ENCODE peak calls at places on chromosomes 6 and 20, in six cellular contexts. One of them, this sample, is unnamed.

GRCh38 chr6:11878735-11879134 is 100.1 kb upstream of the ADTRP start:
- DNase-seq in body of pancreas: no peak
- DNase-seq in GM12865: no peak
- DNase-seq in mesendoderm: no peak
- DNase-seq in fibroblast of pulmonary artery: no peak
- DNase-seq in A673: no peak
- DNase-seq in this sample: no peak

GRCh38 chr20:8756410-8756809 is 312.5 kb upstream of the PLCB4 start:
- DNase-seq in GM12865: no peak
- DNase-seq in mesendoderm: peak; percentile 69
- DNase-seq in A673: peak; percentile 18
- DNase-seq in body of pancreas: no peak
- DNase-seq in fibroblast of pulmonary artery: peak; percentile 74
- DNase-seq in this sample: peak; percentile 96

GRCh38 chr20:53786445-53787267 is 193.0 kb upstream of the ZNF217 start:
- DNase-seq in mesendoderm: peak; percentile 27
- DNase-seq in A673: no peak
- DNase-seq in GM12865: no peak
- DNase-seq in fibroblast of pulmonary artery: no peak
- DNase-seq in body of pancreas: no peak
- DNase-seq in this sample: no peak

GRCh38 chr6:30847971-30848441 is 36.3 kb upstream of the DDR1 start:
- DNase-seq in body of pancreas: no peak
- DNase-seq in GM12865: no peak
- DNase-seq in fibroblast of pulmonary artery: no peak
- DNase-seq in A673: no peak
- DNase-seq in mesendoderm: peak; percentile 60
- DNase-seq in this sample: no peak

GRCh38 chr6:46410330-46410953 is 80.8 kb downstream of the RCAN2 start:
- DNase-seq in GM12865: peak; percentile 57
- DNase-seq in body of pancreas: peak; percentile 41
- DNase-seq in A673: peak; percentile 49
- DNase-seq in fibroblast of pulmonary artery: peak; percentile 68
- DNase-seq in mesendoderm: no peak
- DNase-seq in this sample: peak; percentile 24

GRCh38 chr20:46894971-46895905 is 595 bp downstream of the EYA2 start:
- DNase-seq in mesendoderm: peak; percentile 32
- DNase-seq in body of pancreas: no peak
- DNase-seq in A673: no peak
- DNase-seq in GM12865: peak; percentile 41
- DNase-seq in fibroblast of pulmonary artery: no peak
- DNase-seq in this sample: no peak

GRCh38 chr6:167678102-167679101 is 148.3 kb upstream of the AFDN start:
- DNase-seq in body of pancreas: peak; percentile 65
- DNase-seq in GM12865: no peak
- DNase-seq in mesendoderm: peak; percentile 52
- DNase-seq in A673: peak; percentile 64
- DNase-seq in fibroblast of pulmonary artery: peak; percentile 20
- DNase-seq in this sample: no peak

GRCh38 chr6:43765776-43766175 is 4.2 kb upstream of the VEGFA start:
- DNase-seq in A673: no peak
- DNase-seq in body of pancreas: no peak
- DNase-seq in fibroblast of pulmonary artery: no peak
- DNase-seq in mesendoderm: no peak
- DNase-seq in GM12865: no peak
- DNase-seq in this sample: no peak

GRCh38 chr6:134447423-134447822 is 129.5 kb upstream of the SGK1 start:
- DNase-seq in mesendoderm: no peak
- DNase-seq in body of pancreas: peak; percentile 76
- DNase-seq in GM12865: no peak
- DNase-seq in A673: peak; percentile 15
- DNase-seq in fibroblast of pulmonary artery: peak; percentile 81
- DNase-seq in this sample: no peak

GRCh38 chr20:62319346-62319909 is 16.6 kb downstream of the ADRM1 start:
- DNase-seq in A673: no peak
- DNase-seq in fibroblast of pulmonary artery: no peak
- DNase-seq in mesendoderm: no peak
- DNase-seq in body of pancreas: no peak
- DNase-seq in GM12865: no peak
- DNase-seq in this sample: no peak

GRCh38 chr20:34271961-34272360 is 30.7 kb downstream of the ASIP start:
- DNase-seq in body of pancreas: no peak
- DNase-seq in fibroblast of pulmonary artery: peak; percentile 91
- DNase-seq in A673: no peak
- DNase-seq in GM12865: no peak
- DNase-seq in mesendoderm: no peak
- DNase-seq in this sample: peak; percentile 66

GRCh38 chr6:10478187-10479040 is 42.7 kb upstream of the GCNT2 start:
- DNase-seq in body of pancreas: no peak
- DNase-seq in A673: peak; percentile 69
- DNase-seq in mesendoderm: peak; percentile 75
- DNase-seq in GM12865: peak; percentile 63
- DNase-seq in fibroblast of pulmonary artery: peak; percentile 53
- DNase-seq in this sample: peak; percentile 18

GRCh38 chr6:151807513-151808330 is at the start of gene ESR1:
- DNase-seq in A673: peak; percentile 7
- DNase-seq in mesendoderm: peak; percentile 71
- DNase-seq in fibroblast of pulmonary artery: peak; percentile 14
- DNase-seq in GM12865: no peak
- DNase-seq in body of pancreas: peak; percentile 33
- DNase-seq in this sample: peak; percentile 15

GRCh38 chr6:110341671-110342304 is 16.4 kb downstream of the METTL24 start:
- DNase-seq in fibroblast of pulmonary artery: peak; percentile 53
- DNase-seq in A673: no peak
- DNase-seq in body of pancreas: no peak
- DNase-seq in GM12865: peak; percentile 23
- DNase-seq in mesendoderm: peak; percentile 85
- DNase-seq in this sample: peak; percentile 39

GRCh38 chr6:133917781-133918180 is 28.9 kb downstream of the TCF21 start:
- DNase-seq in mesendoderm: no peak
- DNase-seq in A673: no peak
- DNase-seq in GM12865: no peak
- DNase-seq in fibroblast of pulmonary artery: no peak
- DNase-seq in body of pancreas: no peak
- DNase-seq in this sample: no peak

GRCh38 chr6:31187780-31188194 is 17.3 kb upstream of the POU5F1 start:
- DNase-seq in body of pancreas: peak; percentile 69
- DNase-seq in A673: no peak
- DNase-seq in fibroblast of pulmonary artery: no peak
- DNase-seq in mesendoderm: no peak
- DNase-seq in GM12865: no peak
- DNase-seq in this sample: no peak

GRCh38 chr6:136792066-136792944 is at the start of gene MAP3K5:
- DNase-seq in A673: peak; percentile 83
- DNase-seq in body of pancreas: peak; percentile 92
- DNase-seq in mesendoderm: peak; percentile 80
- DNase-seq in fibroblast of pulmonary artery: peak; percentile 86
- DNase-seq in GM12865: peak; percentile 96
- DNase-seq in this sample: peak; percentile 51

GRCh38 chr6:97294451-97294850 is 11.4 kb upstream of the MMS22L start:
- DNase-seq in mesendoderm: no peak
- DNase-seq in fibroblast of pulmonary artery: peak; percentile 16
- DNase-seq in body of pancreas: no peak
- DNase-seq in A673: no peak
- DNase-seq in GM12865: peak; percentile 52
- DNase-seq in this sample: peak; percentile 1

GRCh38 chr20:41524980-41525613 is 93.1 kb downstream of the CHD6 start:
- DNase-seq in body of pancreas: peak; percentile 83
- DNase-seq in mesendoderm: no peak
- DNase-seq in GM12865: no peak
- DNase-seq in fibroblast of pulmonary artery: peak; percentile 56
- DNase-seq in A673: peak; percentile 66
- DNase-seq in this sample: peak; percentile 27

GRCh38 chr20:4613718-4614620 is 107.7 kb upstream of the PRND start:
- DNase-seq in A673: peak; percentile 81
- DNase-seq in mesendoderm: peak; percentile 82
- DNase-seq in body of pancreas: peak; percentile 28
- DNase-seq in fibroblast of pulmonary artery: peak; percentile 65
- DNase-seq in GM12865: peak; percentile 78
- DNase-seq in this sample: peak; percentile 44

GRCh38 chr6:55069132-55069781 is 105.1 kb upstream of the HCRTR2 start:
- DNase-seq in A673: peak; percentile 71
- DNase-seq in body of pancreas: peak; percentile 25
- DNase-seq in mesendoderm: peak; percentile 55
- DNase-seq in fibroblast of pulmonary artery: peak; percentile 72
- DNase-seq in GM12865: peak; percentile 24
- DNase-seq in this sample: peak; percentile 18

GRCh38 chr20:25532971-25533391 is 52.4 kb downstream of the NINL start:
- DNase-seq in fibroblast of pulmonary artery: peak; percentile 35
- DNase-seq in mesendoderm: no peak
- DNase-seq in body of pancreas: no peak
- DNase-seq in GM12865: no peak
- DNase-seq in A673: no peak
- DNase-seq in this sample: no peak

GRCh38 chr6:99836471-99836870 is 157.6 kb downstream of the MCHR2 start:
- DNase-seq in GM12865: no peak
- DNase-seq in body of pancreas: no peak
- DNase-seq in mesendoderm: no peak
- DNase-seq in fibroblast of pulmonary artery: no peak
- DNase-seq in A673: no peak
- DNase-seq in this sample: no peak

GRCh38 chr6:74597840-74598239 is 608.0 kb downstream of the COL12A1 start:
- DNase-seq in A673: no peak
- DNase-seq in fibroblast of pulmonary artery: no peak
- DNase-seq in GM12865: no peak
- DNase-seq in mesendoderm: no peak
- DNase-seq in body of pancreas: no peak
- DNase-seq in this sample: no peak

GRCh38 chr20:12207875-12208274 is 290.2 kb downstream of the BTBD3 start:
- DNase-seq in A673: peak; percentile 54
- DNase-seq in mesendoderm: peak; percentile 79
- DNase-seq in fibroblast of pulmonary artery: peak; percentile 73
- DNase-seq in body of pancreas: peak; percentile 44
- DNase-seq in GM12865: no peak
- DNase-seq in this sample: peak; percentile 31

GRCh38 chr6:142566628-142567396 is 265.0 kb downstream of the ADGRG6 start:
- DNase-seq in fibroblast of pulmonary artery: peak; percentile 71
- DNase-seq in GM12865: peak; percentile 64
- DNase-seq in body of pancreas: peak; percentile 45
- DNase-seq in mesendoderm: peak; percentile 84
- DNase-seq in A673: peak; percentile 77
- DNase-seq in this sample: peak; percentile 64

GRCh38 chr6:106509420-106510089 is 119.7 kb downstream of the RTN4IP1 start:
- DNase-seq in body of pancreas: no peak
- DNase-seq in GM12865: peak; percentile 62
- DNase-seq in A673: no peak
- DNase-seq in fibroblast of pulmonary artery: no peak
- DNase-seq in mesendoderm: peak; percentile 75
- DNase-seq in this sample: peak; percentile 29
- H3K4me3 ChIP-seq in body of pancreas: no peak overlapping the region
- H3K4me3 ChIP-seq in GM12865: peak overlapping the region; percentile 82
- H3K4me3 ChIP-seq in A673: peak overlapping the region; percentile 59
- H3K4me3 ChIP-seq in fibroblast of pulmonary artery: no peak overlapping the region
- H3K4me3 ChIP-seq in mesendoderm: peak overlapping the region; percentile 41
- H3K4me3 ChIP-seq in this sample: peak overlapping the region; percentile 63

DNA sequence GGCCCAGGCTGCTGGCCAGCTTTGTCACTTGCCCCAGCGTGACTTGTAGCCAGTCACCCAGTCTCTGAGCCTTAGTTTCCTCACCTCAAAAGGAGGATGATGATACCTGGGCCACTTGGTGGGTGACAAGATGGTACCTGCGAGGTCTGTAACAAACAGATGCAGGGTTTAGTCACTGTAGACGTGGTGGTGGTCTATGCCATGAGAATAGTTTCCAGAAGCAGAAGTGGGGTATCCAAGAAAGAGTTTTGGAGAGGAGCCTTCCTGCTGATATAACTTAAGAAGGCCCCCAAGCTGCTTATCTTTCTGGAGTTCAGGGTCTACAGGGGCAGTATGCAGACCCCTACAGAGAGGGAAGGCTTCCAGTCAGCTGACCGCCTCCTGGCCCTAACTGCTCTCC is 3.1 kb upstream of the FOXF2 start:
- DNase-seq in body of pancreas: no peak
- DNase-seq in A673: no peak
- DNase-seq in GM12865: no peak
- DNase-seq in mesendoderm: no peak
- DNase-seq in fibroblast of pulmonary artery: no peak
- DNase-seq in this sample: no peak
- H3K4me3 ChIP-seq in body of pancreas: no peak overlapping the region
- H3K4me3 ChIP-seq in A673: no peak overlapping the region
- H3K4me3 ChIP-seq in GM12865: no peak overlapping the region
- H3K4me3 ChIP-seq in mesendoderm: no peak overlapping the region
- H3K4me3 ChIP-seq in fibroblast of pulmonary artery: no peak overlapping the region
- H3K4me3 ChIP-seq in this sample: no peak overlapping the region

GRCh38 chr6:125101656-125102055 is 51.9 kb upstream of the TPD52L1 start:
- DNase-seq in A673: no peak
- DNase-seq in mesendoderm: no peak
- DNase-seq in fibroblast of pulmonary artery: peak; percentile 23
- DNase-seq in GM12865: no peak
- DNase-seq in body of pancreas: no peak
- DNase-seq in this sample: no peak

GRCh38 chr6:125099211-125100017 is 54.2 kb upstream of the TPD52L1 start:
- DNase-seq in fibroblast of pulmonary artery: peak; percentile 69
- DNase-seq in body of pancreas: peak; percentile 37
- DNase-seq in GM12865: peak; percentile 18
- DNase-seq in A673: peak; percentile 70
- DNase-seq in mesendoderm: peak; percentile 65
- DNase-seq in this sample: peak; percentile 40

GRCh38 chr6:125098253-125098652 is 55.3 kb upstream of the TPD52L1 start:
- DNase-seq in GM12865: no peak
- DNase-seq in fibroblast of pulmonary artery: no peak
- DNase-seq in A673: no peak
- DNase-seq in mesendoderm: no peak
- DNase-seq in body of pancreas: no peak
- DNase-seq in this sample: no peak

GRCh38 chr6:125101128-125101527 is 52.4 kb upstream of the TPD52L1 start:
- DNase-seq in mesendoderm: no peak
- DNase-seq in GM12865: no peak
- DNase-seq in body of pancreas: no peak
- DNase-seq in fibroblast of pulmonary artery: no peak
- DNase-seq in A673: no peak
- DNase-seq in this sample: no peak

DNA sequence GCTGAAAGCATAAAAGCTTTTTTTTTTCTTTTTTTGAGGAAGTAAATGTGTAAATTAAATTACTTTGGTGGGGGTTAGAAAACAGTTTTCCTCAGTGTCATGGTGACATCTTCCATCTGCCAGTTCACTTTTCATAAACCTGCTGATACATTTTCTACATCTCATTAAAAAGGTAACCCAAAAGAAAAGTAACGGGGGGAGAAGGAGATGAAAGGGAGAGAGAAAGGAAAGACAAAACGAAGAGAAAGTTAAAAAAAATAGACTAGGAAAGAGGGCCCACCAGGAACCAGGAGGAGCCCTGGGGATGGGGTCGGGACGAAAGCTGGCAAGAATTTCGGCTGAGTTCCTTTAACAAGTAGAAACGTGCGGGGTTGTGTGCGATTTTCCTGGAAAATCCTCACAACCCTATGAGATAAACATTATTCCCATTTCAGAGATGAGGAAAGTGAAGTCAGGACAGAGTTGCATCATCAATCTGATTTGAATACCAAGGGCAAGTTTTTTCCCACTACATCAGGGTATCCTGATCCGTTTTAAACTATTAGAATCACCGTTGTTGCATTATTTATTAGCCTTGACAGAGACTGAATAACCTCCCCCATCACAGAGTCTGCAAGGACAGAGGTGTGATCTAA is 53.4 kb upstream of the TPD52L1 start:
- DNase-seq in A673: no peak
- DNase-seq in fibroblast of pulmonary artery: no peak
- DNase-seq in mesendoderm: no peak
- DNase-seq in GM12865: no peak
- DNase-seq in body of pancreas: no peak
- DNase-seq in this sample: no peak
- H3K4me3 ChIP-seq in A673: peak overlapping the region; percentile 56
- H3K4me3 ChIP-seq in fibroblast of pulmonary artery: peak overlapping the region; percentile 62
- H3K4me3 ChIP-seq in mesendoderm: no peak overlapping the region
- H3K4me3 ChIP-seq in GM12865: no peak overlapping the region
- H3K4me3 ChIP-seq in body of pancreas: no peak overlapping the region
- H3K4me3 ChIP-seq in this sample: peak overlapping the region; percentile 64

GRCh38 chr6:90227693-90228092 is 69.0 kb downstream of the BACH2 start:
- DNase-seq in A673: no peak
- DNase-seq in body of pancreas: no peak
- DNase-seq in GM12865: no peak
- DNase-seq in mesendoderm: no peak
- DNase-seq in fibroblast of pulmonary artery: no peak
- DNase-seq in this sample: no peak
- H3K4me3 ChIP-seq in A673: no peak overlapping the region
- H3K4me3 ChIP-seq in body of pancreas: no peak overlapping the region
- H3K4me3 ChIP-seq in GM12865: no peak overlapping the region
- H3K4me3 ChIP-seq in mesendoderm: no peak overlapping the region
- H3K4me3 ChIP-seq in fibroblast of pulmonary artery: no peak overlapping the region
- H3K4me3 ChIP-seq in this sample: no peak overlapping the region